ENCODE peak calls at places on chromosomes 4 and X, in four cellular contexts. One of them, this sample, is unnamed.

GRCh38 chr4:150789864-150790263 is 207.9 kb downstream of the MAB21L2 start:
- DNase-seq in right cardiac atrium: no peak
- DNase-seq in uterus: no peak
- DNase-seq in dorsolateral prefrontal cortex: no peak
- DNase-seq in this sample: no peak

GRCh38 chrX:121308276-121308805 is 260.9 kb downstream of the GLUD2 start:
- DNase-seq in right cardiac atrium: no peak
- DNase-seq in uterus: peak; percentile 14
- DNase-seq in dorsolateral prefrontal cortex: no peak
- DNase-seq in this sample: no peak

GRCh38 chr4:38681283-38682066 is 17.5 kb downstream of the KLF3 start:
- DNase-seq in right cardiac atrium: peak; percentile 70
- DNase-seq in uterus: no peak
- DNase-seq in dorsolateral prefrontal cortex: no peak
- DNase-seq in this sample: no peak

GRCh38 chr4:174189392-174190029 is 94.0 kb downstream of the FBXO8 start:
- DNase-seq in right cardiac atrium: no peak
- DNase-seq in uterus: no peak
- DNase-seq in dorsolateral prefrontal cortex: no peak
- DNase-seq in this sample: no peak

GRCh38 chrX:29872831-29873230 is 342.5 kb upstream of the MAGEB2 start:
- DNase-seq in right cardiac atrium: no peak
- DNase-seq in uterus: no peak
- DNase-seq in dorsolateral prefrontal cortex: no peak
- DNase-seq in this sample: no peak

GRCh38 chrX:129629837-129630236 is 24.9 kb downstream of the APLN start:
- DNase-seq in right cardiac atrium: peak; percentile 71
- DNase-seq in uterus: no peak
- DNase-seq in dorsolateral prefrontal cortex: no peak
- DNase-seq in this sample: no peak

GRCh38 chr4:112523764-112524505 is 8.0 kb upstream of the NEUROG2 start:
- DNase-seq in right cardiac atrium: peak; percentile 79
- DNase-seq in uterus: no peak
- DNase-seq in dorsolateral prefrontal cortex: no peak
- DNase-seq in this sample: peak; percentile 36

GRCh38 chr4:3388461-3389185 is 53.1 kb upstream of the HGFAC start:
- DNase-seq in right cardiac atrium: no peak
- DNase-seq in uterus: no peak
- DNase-seq in dorsolateral prefrontal cortex: no peak
- DNase-seq in this sample: peak; percentile 15

GRCh38 chrX:47244676-47245075 is 11.9 kb downstream of the USP11 start:
- DNase-seq in right cardiac atrium: no peak
- DNase-seq in uterus: no peak
- DNase-seq in dorsolateral prefrontal cortex: no peak
- DNase-seq in this sample: no peak

GRCh38 chrX:151177141-151178027 is 1.0 kb downstream of the GPR50 start:
- DNase-seq in right cardiac atrium: no peak
- DNase-seq in uterus: no peak
- DNase-seq in dorsolateral prefrontal cortex: no peak
- DNase-seq in this sample: no peak

GRCh38 chrX:117996918-117997480 is 119.6 kb downstream of the KLHL13 start:
- DNase-seq in right cardiac atrium: no peak
- DNase-seq in uterus: no peak
- DNase-seq in dorsolateral prefrontal cortex: no peak
- DNase-seq in this sample: no peak

GRCh38 chrX:2450681-2451080 is 50.1 kb downstream of the DHRSX start:
- DNase-seq in right cardiac atrium: no peak
- DNase-seq in uterus: no peak
- DNase-seq in dorsolateral prefrontal cortex: no peak
- DNase-seq in this sample: no peak

GRCh38 chrX:2449135-2449886 is 51.5 kb downstream of the DHRSX start:
- DNase-seq in right cardiac atrium: no peak
- DNase-seq in uterus: no peak
- DNase-seq in dorsolateral prefrontal cortex: no peak
- DNase-seq in this sample: no peak

GRCh38 chrX:2451456-2452316 is 49.1 kb downstream of the DHRSX start:
- DNase-seq in right cardiac atrium: no peak
- DNase-seq in uterus: no peak
- DNase-seq in dorsolateral prefrontal cortex: no peak
- DNase-seq in this sample: no peak

GRCh38 chrX:2452317-2452784 is 48.4 kb downstream of the DHRSX start:
- DNase-seq in right cardiac atrium: no peak
- DNase-seq in uterus: no peak
- DNase-seq in dorsolateral prefrontal cortex: no peak
- DNase-seq in this sample: no peak

DNA sequence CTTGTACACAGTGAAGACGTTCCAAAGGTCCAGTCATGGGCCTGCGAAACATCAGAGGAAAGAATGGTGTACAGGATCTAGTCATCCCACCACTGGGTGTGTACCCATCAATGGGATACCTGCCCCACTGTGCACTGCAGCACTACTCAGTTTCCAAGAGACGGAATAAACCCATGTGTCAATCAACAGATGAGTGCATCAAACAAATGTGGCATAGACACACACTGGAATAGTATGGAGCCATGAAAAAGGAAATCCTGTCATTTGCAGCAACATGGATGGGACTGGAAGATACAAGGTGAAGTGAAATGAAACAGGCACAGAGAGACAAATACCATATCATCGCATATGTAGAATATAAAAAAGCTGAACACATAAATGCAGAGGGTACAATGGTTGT is 48.0 kb downstream of the DHRSX start:
- DNase-seq in right cardiac atrium: no peak
- DNase-seq in uterus: no peak
- DNase-seq in dorsolateral prefrontal cortex: no peak
- DNase-seq in this sample: no peak
- H3K27ac ChIP-seq in right cardiac atrium: no peak overlapping the region
- H3K27ac ChIP-seq in uterus: no peak overlapping the region
- H3K27ac ChIP-seq in dorsolateral prefrontal cortex: no peak overlapping the region
- H3K27ac ChIP-seq in this sample: no peak overlapping the region

DNA sequence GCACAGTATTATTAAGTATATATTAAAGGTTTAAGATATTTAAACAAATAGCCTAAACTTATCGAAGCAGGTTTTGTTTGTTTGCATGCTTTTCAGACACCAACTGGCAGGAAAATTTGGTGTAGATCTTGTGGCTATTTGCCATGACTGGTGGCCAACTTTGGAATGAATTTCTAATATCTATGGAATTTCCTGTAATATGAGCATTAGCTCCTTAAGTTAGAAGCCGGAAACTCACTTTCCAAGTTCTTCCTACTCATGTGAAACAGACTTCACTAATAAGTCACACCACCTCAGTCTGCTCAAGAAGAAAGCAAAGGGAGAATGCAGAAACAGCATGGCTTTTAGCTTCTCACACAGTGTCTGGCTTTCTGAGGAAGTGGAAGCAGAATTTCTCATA is 563.9 kb downstream of the GRXCR1 start:
- DNase-seq in right cardiac atrium: no peak
- DNase-seq in uterus: no peak
- DNase-seq in dorsolateral prefrontal cortex: no peak
- DNase-seq in this sample: no peak
- H3K27ac ChIP-seq in right cardiac atrium: no peak overlapping the region
- H3K27ac ChIP-seq in uterus: no peak overlapping the region
- H3K27ac ChIP-seq in dorsolateral prefrontal cortex: no peak overlapping the region
- H3K27ac ChIP-seq in this sample: no peak overlapping the region

GRCh38 chr4:168319486-168320019 is 1.0 kb upstream of the DDX60 start:
- DNase-seq in right cardiac atrium: no peak
- DNase-seq in uterus: no peak
- DNase-seq in dorsolateral prefrontal cortex: no peak
- DNase-seq in this sample: no peak
- H3K27ac ChIP-seq in right cardiac atrium: no peak overlapping the region
- H3K27ac ChIP-seq in uterus: peak overlapping the region; percentile 98
- H3K27ac ChIP-seq in dorsolateral prefrontal cortex: peak overlapping the region; percentile 93
- H3K27ac ChIP-seq in this sample: peak overlapping the region; percentile 96

GRCh38 chrX:44876076-44876475 is 3.1 kb downstream of the KDM6A start:
- DNase-seq in right cardiac atrium: no peak
- DNase-seq in uterus: no peak
- DNase-seq in dorsolateral prefrontal cortex: no peak
- DNase-seq in this sample: no peak

GRCh38 chrX:44874481-44875184 is 1.6 kb downstream of the KDM6A start:
- DNase-seq in right cardiac atrium: no peak
- DNase-seq in uterus: no peak
- DNase-seq in dorsolateral prefrontal cortex: peak; percentile 21
- DNase-seq in this sample: no peak

GRCh38 chrX:44873415-44874270 is 655 bp downstream of the KDM6A start:
- DNase-seq in right cardiac atrium: peak; percentile 85
- DNase-seq in uterus: peak; percentile 59
- DNase-seq in dorsolateral prefrontal cortex: peak; percentile 62
- DNase-seq in this sample: peak; percentile 40

GRCh38 chrX:44876767-44877166 is 3.8 kb downstream of the KDM6A start:
- DNase-seq in right cardiac atrium: no peak
- DNase-seq in uterus: no peak
- DNase-seq in dorsolateral prefrontal cortex: no peak
- DNase-seq in this sample: no peak

DNA sequence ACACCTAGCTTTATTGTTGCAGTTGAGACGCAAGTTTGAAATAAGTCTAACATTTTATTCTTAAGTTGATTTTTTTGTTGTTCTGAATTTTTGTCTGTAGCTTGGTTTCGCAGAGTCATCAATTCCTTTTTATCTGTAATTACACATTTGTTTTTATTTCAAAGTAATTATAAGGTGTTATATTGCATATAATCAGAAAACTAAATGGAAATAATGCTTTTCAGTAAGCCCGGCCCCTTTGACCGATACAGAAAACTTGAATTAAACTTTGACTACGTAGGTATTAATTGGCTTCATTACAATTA is 2.1 kb downstream of the KDM6A start:
- DNase-seq in right cardiac atrium: no peak
- DNase-seq in uterus: no peak
- DNase-seq in dorsolateral prefrontal cortex: no peak
- DNase-seq in this sample: no peak
- H3K27ac ChIP-seq in right cardiac atrium: no peak overlapping the region
- H3K27ac ChIP-seq in uterus: peak overlapping the region; percentile 100
- H3K27ac ChIP-seq in dorsolateral prefrontal cortex: peak overlapping the region; percentile 99
- H3K27ac ChIP-seq in this sample: peak overlapping the region; percentile 97

GRCh38 chrX:149829751-149830191 is 48.0 kb downstream of the MAGEA9 start:
- DNase-seq in right cardiac atrium: no peak
- DNase-seq in uterus: no peak
- DNase-seq in dorsolateral prefrontal cortex: no peak
- DNase-seq in this sample: no peak
- H3K27ac ChIP-seq in right cardiac atrium: no peak overlapping the region
- H3K27ac ChIP-seq in uterus: peak overlapping the region; percentile 37
- H3K27ac ChIP-seq in dorsolateral prefrontal cortex: no peak overlapping the region
- H3K27ac ChIP-seq in this sample: no peak overlapping the region

DNA sequence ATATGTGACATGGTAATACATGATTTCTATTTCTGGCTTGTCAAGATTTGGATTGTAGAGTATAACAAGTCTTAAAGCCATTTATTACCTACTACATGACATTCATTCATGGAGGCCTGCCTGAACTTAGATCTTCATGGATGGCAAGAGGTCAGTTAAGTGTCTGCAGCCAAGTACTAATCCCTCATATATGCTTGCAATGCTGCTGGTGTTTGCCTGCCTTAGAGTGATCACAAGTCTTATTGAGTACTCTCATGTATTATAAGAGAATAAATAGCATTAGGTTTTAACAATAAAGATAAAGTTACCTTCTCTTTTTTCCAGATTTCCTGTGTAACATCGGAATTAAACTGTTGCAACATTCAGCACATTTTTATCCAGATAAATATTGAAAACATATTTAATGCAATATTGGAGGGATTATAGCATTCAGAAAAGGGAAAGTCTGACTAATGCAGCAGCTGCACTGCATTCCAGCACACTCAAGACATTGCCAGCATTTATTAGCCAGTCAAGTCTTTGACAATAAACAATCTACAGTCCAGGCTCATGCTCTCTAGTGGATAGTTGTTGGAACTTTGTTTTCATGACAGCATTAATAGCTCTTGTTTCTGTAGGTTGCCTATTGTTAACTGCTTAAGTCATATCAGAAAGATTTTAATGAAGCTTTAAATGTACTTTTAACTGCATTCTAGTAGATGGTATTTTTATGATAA is 737.1 kb downstream of the FAT4 start:
- DNase-seq in right cardiac atrium: peak; percentile 45
- DNase-seq in uterus: no peak
- DNase-seq in dorsolateral prefrontal cortex: no peak
- DNase-seq in this sample: no peak
- H3K27ac ChIP-seq in right cardiac atrium: no peak overlapping the region
- H3K27ac ChIP-seq in uterus: no peak overlapping the region
- H3K27ac ChIP-seq in dorsolateral prefrontal cortex: peak overlapping the region; percentile 58
- H3K27ac ChIP-seq in this sample: no peak overlapping the region

GRCh38 chr4:21802406-21802805 is 146.2 kb downstream of the KCNIP4 start:
- DNase-seq in right cardiac atrium: no peak
- DNase-seq in uterus: no peak
- DNase-seq in dorsolateral prefrontal cortex: no peak
- DNase-seq in this sample: no peak
- H3K27ac ChIP-seq in right cardiac atrium: no peak overlapping the region
- H3K27ac ChIP-seq in uterus: no peak overlapping the region
- H3K27ac ChIP-seq in dorsolateral prefrontal cortex: no peak overlapping the region
- H3K27ac ChIP-seq in this sample: no peak overlapping the region

This sample was measured in left ventricle myocardium inferior.